ENCODE peak calls at places on chromosomes 16 and 17, in ten cellular contexts. One of them, this sample, is unnamed.

GRCh38 chr16:82830944-82831343 is 204.2 kb downstream of the CDH13 start:
- DNase-seq in uterus: no peak
- DNase-seq in A549: no peak
- DNase-seq in tibial nerve: no peak
- DNase-seq in esophagus muscularis mucosa: no peak
- DNase-seq in IMR-90: no peak
- DNase-seq in HCT116: no peak
- DNase-seq in adrenal gland: no peak
- DNase-seq in GM12892: no peak
- DNase-seq in heart left ventricle: no peak
- DNase-seq in this sample: no peak

GRCh38 chr16:4767872-4768548 is 1.0 kb upstream of the ZNF500 start:
- DNase-seq in uterus: peak
- DNase-seq in A549: peak
- DNase-seq in tibial nerve: peak
- DNase-seq in esophagus muscularis mucosa: no peak
- DNase-seq in IMR-90: peak
- DNase-seq in HCT116: peak
- DNase-seq in adrenal gland: peak
- DNase-seq in GM12892: no peak
- DNase-seq in heart left ventricle: peak
- DNase-seq in this sample: peak

GRCh38 chr17:64331946-64332493 is 58.6 kb downstream of the PECAM1 start:
- DNase-seq in uterus: peak
- DNase-seq in A549: no peak
- DNase-seq in tibial nerve: peak
- DNase-seq in esophagus muscularis mucosa: no peak
- DNase-seq in IMR-90: no peak
- DNase-seq in HCT116: no peak
- DNase-seq in adrenal gland: peak
- DNase-seq in GM12892: no peak
- DNase-seq in heart left ventricle: peak
- DNase-seq in this sample: peak

GRCh38 chr16:10485698-10486382 is 94.6 kb downstream of the EMP2 start:
- DNase-seq in uterus: no peak
- DNase-seq in A549: no peak
- DNase-seq in tibial nerve: no peak
- DNase-seq in esophagus muscularis mucosa: no peak
- DNase-seq in IMR-90: no peak
- DNase-seq in HCT116: no peak
- DNase-seq in adrenal gland: no peak
- DNase-seq in GM12892: no peak
- DNase-seq in heart left ventricle: no peak
- DNase-seq in this sample: no peak

GRCh38 chr17:29612404-29613370 is 10.0 kb downstream of the CORO6 start:
- DNase-seq in uterus: no peak
- DNase-seq in A549: no peak
- DNase-seq in tibial nerve: no peak
- DNase-seq in esophagus muscularis mucosa: no peak
- DNase-seq in IMR-90: no peak
- DNase-seq in HCT116: no peak
- DNase-seq in adrenal gland: no peak
- DNase-seq in GM12892: no peak
- DNase-seq in heart left ventricle: no peak
- DNase-seq in this sample: no peak

GRCh38 chr17:39077252-39077651 is 74.2 kb downstream of the PLXDC1 start:
- DNase-seq in uterus: no peak
- DNase-seq in A549: no peak
- DNase-seq in tibial nerve: no peak
- DNase-seq in esophagus muscularis mucosa: no peak
- DNase-seq in IMR-90: no peak
- DNase-seq in HCT116: no peak
- DNase-seq in adrenal gland: no peak
- DNase-seq in GM12892: no peak
- DNase-seq in heart left ventricle: no peak
- DNase-seq in this sample: no peak

GRCh38 chr16:67649494-67649931 is 4.6 kb downstream of the CARMIL2 start:
- DNase-seq in uterus: no peak
- DNase-seq in A549: no peak
- DNase-seq in tibial nerve: no peak
- DNase-seq in esophagus muscularis mucosa: no peak
- DNase-seq in IMR-90: no peak
- DNase-seq in HCT116: no peak
- DNase-seq in adrenal gland: no peak
- DNase-seq in GM12892: no peak
- DNase-seq in heart left ventricle: no peak
- DNase-seq in this sample: no peak

GRCh38 chr16:9260665-9261064 is 169.2 kb downstream of the HAPSTR1 start:
- DNase-seq in uterus: no peak
- DNase-seq in A549: no peak
- DNase-seq in tibial nerve: peak
- DNase-seq in esophagus muscularis mucosa: no peak
- DNase-seq in IMR-90: no peak
- DNase-seq in HCT116: no peak
- DNase-seq in adrenal gland: no peak
- DNase-seq in GM12892: no peak
- DNase-seq in heart left ventricle: peak
- DNase-seq in this sample: no peak

GRCh38 chr16:12754824-12755543 is 48.7 kb downstream of the CPPED1 start:
- DNase-seq in uterus: no peak
- DNase-seq in A549: no peak
- DNase-seq in tibial nerve: no peak
- DNase-seq in esophagus muscularis mucosa: no peak
- DNase-seq in IMR-90: no peak
- DNase-seq in HCT116: no peak
- DNase-seq in adrenal gland: no peak
- DNase-seq in GM12892: no peak
- DNase-seq in heart left ventricle: no peak
- DNase-seq in this sample: no peak

GRCh38 chr16:85781685-85782370 is 17.5 kb downstream of the EMC8 start:
- DNase-seq in uterus: no peak
- DNase-seq in A549: no peak
- DNase-seq in tibial nerve: no peak
- DNase-seq in esophagus muscularis mucosa: no peak
- DNase-seq in IMR-90: peak
- DNase-seq in HCT116: no peak
- DNase-seq in adrenal gland: peak
- DNase-seq in GM12892: no peak
- DNase-seq in heart left ventricle: peak
- DNase-seq in this sample: no peak

GRCh38 chr17:30854146-30854545 is 22.4 kb downstream of the ATAD5 start:
- DNase-seq in uterus: no peak
- DNase-seq in A549: no peak
- DNase-seq in tibial nerve: no peak
- DNase-seq in esophagus muscularis mucosa: no peak
- DNase-seq in IMR-90: no peak
- DNase-seq in HCT116: no peak
- DNase-seq in adrenal gland: no peak
- DNase-seq in GM12892: no peak
- DNase-seq in heart left ventricle: no peak
- DNase-seq in this sample: no peak

DNA sequence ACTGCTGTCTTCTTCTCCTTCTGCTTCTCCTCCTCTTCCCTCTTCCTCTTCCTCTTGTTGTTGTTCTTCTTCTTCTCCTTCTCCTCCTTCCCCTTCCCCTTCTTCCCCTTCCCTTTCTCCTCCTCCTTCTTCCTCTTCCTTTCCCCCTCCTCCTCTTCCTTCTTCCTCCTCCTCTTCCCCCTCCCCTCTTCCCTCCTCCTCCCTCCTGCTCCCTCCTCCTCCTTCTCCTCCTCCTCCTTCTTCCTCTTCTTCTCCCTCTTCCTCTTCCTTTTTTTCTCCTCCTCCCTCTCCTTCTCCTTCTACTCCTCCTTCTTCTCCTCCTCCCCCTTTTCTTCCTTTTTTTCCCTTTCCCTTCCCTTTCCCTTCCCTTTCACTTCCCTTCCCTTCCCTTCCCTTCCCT is 245.0 kb upstream of the IRX5 start:
- DNase-seq in uterus: no peak
- DNase-seq in A549: no peak
- DNase-seq in tibial nerve: no peak
- DNase-seq in esophagus muscularis mucosa: no peak
- DNase-seq in IMR-90: no peak
- DNase-seq in HCT116: no peak
- DNase-seq in adrenal gland: no peak
- DNase-seq in GM12892: no peak
- DNase-seq in heart left ventricle: no peak
- DNase-seq in this sample: no peak
- TF ChIP-seq POLR2A in uterus: no peak
- TF ChIP-seq POLR2A in A549: no peak
- TF ChIP-seq POLR2A in tibial nerve: no peak
- TF ChIP-seq POLR2A in esophagus muscularis mucosa: no peak
- TF ChIP-seq POLR2A in IMR-90: no peak
- TF ChIP-seq POLR2A in HCT116: no peak
- TF ChIP-seq POLR2A in adrenal gland: no peak
- TF ChIP-seq POLR2A in GM12892: no peak
- TF ChIP-seq POLR2A in heart left ventricle: no peak
- TF ChIP-seq POLR2A in this sample: no peak

GRCh38 chr17:78709688-78710290 is 72.3 kb downstream of the CYTH1 start:
- DNase-seq in uterus: no peak
- DNase-seq in A549: no peak
- DNase-seq in tibial nerve: no peak
- DNase-seq in esophagus muscularis mucosa: no peak
- DNase-seq in IMR-90: no peak
- DNase-seq in HCT116: no peak
- DNase-seq in adrenal gland: peak
- DNase-seq in GM12892: no peak
- DNase-seq in heart left ventricle: no peak
- DNase-seq in this sample: no peak

GRCh38 chr17:78707923-78708322 is 74.2 kb downstream of the CYTH1 start:
- DNase-seq in uterus: no peak
- DNase-seq in A549: no peak
- DNase-seq in tibial nerve: no peak
- DNase-seq in esophagus muscularis mucosa: no peak
- DNase-seq in IMR-90: no peak
- DNase-seq in HCT116: no peak
- DNase-seq in adrenal gland: peak
- DNase-seq in GM12892: no peak
- DNase-seq in heart left ventricle: no peak
- DNase-seq in this sample: no peak

GRCh38 chr17:78709119-78709681 is 72.9 kb downstream of the CYTH1 start:
- DNase-seq in uterus: no peak
- DNase-seq in A549: no peak
- DNase-seq in tibial nerve: no peak
- DNase-seq in esophagus muscularis mucosa: no peak
- DNase-seq in IMR-90: no peak
- DNase-seq in HCT116: no peak
- DNase-seq in adrenal gland: peak
- DNase-seq in GM12892: no peak
- DNase-seq in heart left ventricle: no peak
- DNase-seq in this sample: no peak

GRCh38 chr17:78707016-78707415 is 75.1 kb downstream of the CYTH1 start:
- DNase-seq in uterus: no peak
- DNase-seq in A549: peak
- DNase-seq in tibial nerve: no peak
- DNase-seq in esophagus muscularis mucosa: no peak
- DNase-seq in IMR-90: no peak
- DNase-seq in HCT116: no peak
- DNase-seq in adrenal gland: peak
- DNase-seq in GM12892: no peak
- DNase-seq in heart left ventricle: no peak
- DNase-seq in this sample: no peak

DNA sequence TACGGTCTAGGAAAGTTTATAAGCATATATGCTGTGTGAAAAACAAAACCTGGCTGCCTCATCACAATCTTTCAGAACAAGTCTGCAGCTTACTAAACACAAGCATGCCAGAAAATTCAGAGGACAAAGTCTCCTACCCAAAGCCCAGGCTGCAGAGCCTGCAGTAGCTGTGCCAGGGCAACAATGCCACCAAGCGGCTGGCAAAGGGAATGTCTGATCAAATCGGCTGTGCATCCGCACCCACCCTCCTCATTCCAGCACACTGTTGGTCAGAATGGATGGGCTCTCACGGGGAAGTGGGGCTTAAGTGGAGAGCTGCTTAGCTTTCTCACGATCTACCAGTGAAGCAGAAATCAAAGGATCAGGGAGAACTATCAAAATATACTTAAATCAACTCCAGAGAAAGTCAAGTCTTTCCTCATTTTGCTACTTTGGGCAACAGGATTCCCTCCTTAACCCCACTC is 73.5 kb downstream of the CYTH1 start:
- DNase-seq in uterus: peak
- DNase-seq in A549: peak
- DNase-seq in tibial nerve: peak
- DNase-seq in esophagus muscularis mucosa: no peak
- DNase-seq in IMR-90: peak
- DNase-seq in HCT116: peak
- DNase-seq in adrenal gland: peak
- DNase-seq in GM12892: peak
- DNase-seq in heart left ventricle: peak
- DNase-seq in this sample: peak
- TF ChIP-seq POLR2A in uterus: no peak
- TF ChIP-seq POLR2A in A549: no peak
- TF ChIP-seq POLR2A in tibial nerve: no peak
- TF ChIP-seq POLR2A in esophagus muscularis mucosa: no peak
- TF ChIP-seq POLR2A in IMR-90: no peak
- TF ChIP-seq POLR2A in HCT116: no peak
- TF ChIP-seq POLR2A in adrenal gland: no peak
- TF ChIP-seq POLR2A in GM12892: no peak
- TF ChIP-seq POLR2A in heart left ventricle: no peak
- TF ChIP-seq POLR2A in this sample: no peak

DNA sequence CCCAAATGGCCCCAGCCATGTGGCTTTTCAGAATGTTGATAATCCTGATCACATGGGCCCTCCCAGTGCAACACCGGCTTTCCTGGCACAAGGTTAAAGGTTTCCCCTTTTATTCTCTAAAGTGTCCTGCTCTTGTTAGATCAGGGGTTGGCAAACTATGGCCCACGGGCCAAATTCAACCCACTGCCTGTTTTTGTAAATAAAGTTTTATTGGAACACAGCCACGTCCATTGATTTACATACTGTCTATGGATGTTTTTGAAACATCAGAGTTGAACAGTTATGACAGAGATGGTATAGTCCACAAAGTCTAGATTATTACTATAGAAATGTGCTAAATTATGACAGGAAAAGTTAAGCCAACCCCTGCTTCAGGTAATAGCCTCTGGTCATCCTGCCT is 157.3 kb downstream of the ZFHX3 start:
- DNase-seq in uterus: no peak
- DNase-seq in A549: no peak
- DNase-seq in tibial nerve: no peak
- DNase-seq in esophagus muscularis mucosa: no peak
- DNase-seq in IMR-90: no peak
- DNase-seq in HCT116: no peak
- DNase-seq in adrenal gland: no peak
- DNase-seq in GM12892: no peak
- DNase-seq in heart left ventricle: no peak
- DNase-seq in this sample: no peak
- TF ChIP-seq POLR2A in uterus: no peak
- TF ChIP-seq POLR2A in A549: no peak
- TF ChIP-seq POLR2A in tibial nerve: no peak
- TF ChIP-seq POLR2A in esophagus muscularis mucosa: no peak
- TF ChIP-seq POLR2A in IMR-90: no peak
- TF ChIP-seq POLR2A in HCT116: no peak
- TF ChIP-seq POLR2A in adrenal gland: no peak
- TF ChIP-seq POLR2A in GM12892: no peak
- TF ChIP-seq POLR2A in heart left ventricle: no peak
- TF ChIP-seq POLR2A in this sample: no peak

DNA sequence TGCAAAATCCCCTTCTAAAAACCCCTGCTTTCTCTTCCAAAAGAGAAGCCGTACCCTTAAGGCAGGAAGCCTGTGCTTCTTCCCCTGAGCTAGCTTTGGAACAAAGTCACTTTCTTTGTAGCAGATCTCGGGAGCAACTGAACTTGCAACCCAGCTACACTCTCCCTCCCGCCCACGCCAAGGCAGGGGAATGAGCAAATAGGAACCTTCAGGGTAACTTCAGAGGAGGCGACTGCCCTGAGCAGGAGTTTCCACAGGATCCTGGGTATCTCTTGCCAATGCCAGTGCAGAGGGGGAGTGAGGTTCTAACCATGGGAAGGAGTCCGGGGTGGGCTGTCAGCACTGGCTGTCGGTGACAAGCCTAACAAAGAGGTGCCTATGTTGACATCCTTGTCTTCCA is 5.9 kb upstream of the PIRT start:
- DNase-seq in uterus: no peak
- DNase-seq in A549: no peak
- DNase-seq in tibial nerve: no peak
- DNase-seq in esophagus muscularis mucosa: no peak
- DNase-seq in IMR-90: no peak
- DNase-seq in HCT116: no peak
- DNase-seq in adrenal gland: no peak
- DNase-seq in GM12892: no peak
- DNase-seq in heart left ventricle: no peak
- DNase-seq in this sample: peak
- TF ChIP-seq POLR2A in uterus: no peak
- TF ChIP-seq POLR2A in A549: no peak
- TF ChIP-seq POLR2A in tibial nerve: no peak
- TF ChIP-seq POLR2A in esophagus muscularis mucosa: no peak
- TF ChIP-seq POLR2A in IMR-90: no peak
- TF ChIP-seq POLR2A in HCT116: no peak
- TF ChIP-seq POLR2A in adrenal gland: no peak
- TF ChIP-seq POLR2A in GM12892: no peak
- TF ChIP-seq POLR2A in heart left ventricle: no peak
- TF ChIP-seq POLR2A in this sample: no peak

This sample was measured in erythroblast.